ENCODE peak calls at places on chromosomes 1 and 21, in six cellular contexts. X, R, L, Y, O and G are unnamed samples.

GRCh38 chr1:90810681-90811080 is 93.6 kb upstream of the BARHL2 start:
- DNase-seq in X (no peak), Y (no peak), R (no peak), L (no peak), O (no peak), G (no peak)

GRCh38 chr1:88801575-88802208 is 89.7 kb downstream of the GTF2B start:
- DNase-seq in L (no peak), O (no peak), Y (peak; percentile 12), R (no peak), X (peak; percentile 13), G (no peak)

GRCh38 chr1:60963167-60963909 is 119.0 kb upstream of the NFIA start:
- DNase-seq in O (no peak), L (no peak), R (no peak), Y (no peak), X (no peak), G (no peak)

GRCh38 chr1:201260236-201260591 is 23.1 kb upstream of the PKP1 start:
- DNase-seq in R (peak; percentile 16), X (no peak), O (no peak), L (no peak), Y (no peak), G (no peak)

GRCh38 chr1:53608676-53609075 is 130.3 kb downstream of the GLIS1 start:
- DNase-seq in Y (no peak), L (no peak), O (no peak), X (no peak), R (no peak), G (no peak)

GRCh38 chr1:1946540-1946939 is 27.5 kb upstream of the TMEM52 start:
- DNase-seq in Y (no peak), X (no peak), L (no peak), O (no peak), R (no peak), G (no peak)

GRCh38 chr1:23343246-23344110 is 606 bp downstream of the HNRNPR start:
- DNase-seq in L (peak; percentile 25), Y (no peak), X (peak; percentile 59), R (no peak), O (no peak), G (no peak)

GRCh38 chr1:182917386-182917785 is 35.6 kb downstream of the SHCBP1L start:
- DNase-seq in R (no peak), X (no peak), O (no peak), Y (no peak), L (no peak), G (no peak)

GRCh38 chr1:215665212-215665611 is 98.1 kb downstream of the KCTD3 start:
- DNase-seq in O (no peak), L (no peak), Y (no peak), R (no peak), X (no peak), G (no peak)

GRCh38 chr21:37800122-37800455 is 116.2 kb downstream of the KCNJ6 start:
- DNase-seq in O (no peak), R (no peak), X (no peak), Y (no peak), L (no peak), G (no peak)

GRCh38 chr1:39238476-39238875 is 34.0 kb downstream of the MACF1 start:
- DNase-seq in R (no peak), O (no peak), L (no peak), X (no peak), Y (no peak), G (no peak)

GRCh38 chr1:209397910-209398309 is 185.6 kb upstream of the CAMK1G start:
- DNase-seq in X (no peak), L (no peak), Y (no peak), R (no peak), O (no peak), G (no peak)

GRCh38 chr21:44440241-44441040 is 14.9 kb upstream of the LRRC3 start:
- DNase-seq in X (no peak), R (no peak), L (no peak), Y (no peak), O (no peak), G (no peak)

GRCh38 chr1:94130851-94131595 is 10.1 kb upstream of the ABCA4 start:
- DNase-seq in Y (no peak), R (no peak), X (no peak), O (no peak), L (no peak), G (no peak)

GRCh38 chr21:42404534-42404933 is 832 bp downstream of the UBASH3A start:
- DNase-seq in Y (no peak), O (no peak), X (no peak), R (no peak), L (no peak), G (peak; percentile 40)

GRCh38 chr1:91529856-91530255 is 29.2 kb downstream of the CDC7 start:
- DNase-seq in O (no peak), R (no peak), L (no peak), X (peak; percentile 44), Y (no peak), G (no peak)

GRCh38 chr1:192652159-192652558 is 16.2 kb downstream of the RGS13 start:
- DNase-seq in L (no peak), X (no peak), Y (no peak), O (no peak), R (no peak), G (no peak)

GRCh38 chr21:44285547-44285992 is at the start of gene AIRE:
- DNase-seq in Y (no peak), R (peak; percentile 64), O (no peak), L (no peak), X (no peak), G (no peak)

GRCh38 chr1:66422804-66423203 is 111.1 kb upstream of the SGIP1 start:
- DNase-seq in O (no peak), L (no peak), Y (no peak), X (no peak), R (no peak), G (no peak)

GRCh38 chr1:94702440-94702810 is 117.7 kb upstream of the SLC44A3 start:
- DNase-seq in X (no peak), R (no peak), Y (no peak), L (no peak), O (no peak), G (no peak)

GRCh38 chr21:26351661-26352060 is 181.1 kb upstream of the APP start:
- DNase-seq in L (no peak), Y (no peak), R (no peak), O (no peak), X (no peak), G (no peak)

GRCh38 chr1:209577346-209577745 is 6.2 kb upstream of the CAMK1G start:
- DNase-seq in Y (no peak), X (no peak), L (no peak), R (no peak), O (no peak), G (no peak)

GRCh38 chr1:13930151-13930550 is 230.2 kb downstream of the PRDM2 start:
- DNase-seq in R (peak; percentile 15), Y (no peak), L (peak; percentile 9), X (peak; percentile 22), O (peak; percentile 41), G (peak; percentile 48)

GRCh38 chr1:31706384-31707058 is 2.7 kb upstream of the COL16A1 start:
- DNase-seq in X (no peak), O (no peak), Y (no peak), R (peak; percentile 85), L (no peak), G (no peak)

GRCh38 chr1:42177551-42177981 is 13.0 kb upstream of the GUCA2A start:
- DNase-seq in L (no peak), O (no peak), X (no peak), Y (no peak), R (no peak), G (no peak)

GRCh38 chr1:15975358-15975804 is 520 bp downstream of the ZBTB17 start:
- DNase-seq in X (peak; percentile 44), R (peak; percentile 93), L (peak; percentile 53), Y (peak; percentile 23), O (no peak), G (peak; percentile 91)

GRCh38 chr21:34774750-34775149 is 106.0 kb downstream of the CLIC6 start:
- DNase-seq in O (no peak), Y (no peak), L (peak; percentile 50), X (no peak), R (no peak), G (no peak)

GRCh38 chr21:34768326-34768725 is 99.5 kb downstream of the CLIC6 start:
- DNase-seq in O (no peak), X (no peak), Y (no peak), L (no peak), R (no peak), G (no peak)

GRCh38 chr21:34770581-34770980 is 101.8 kb downstream of the CLIC6 start:
- DNase-seq in X (no peak), R (no peak), O (no peak), L (no peak), Y (no peak), G (no peak)

GRCh38 chr21:34775793-34776192 is 107.0 kb downstream of the CLIC6 start:
- DNase-seq in O (no peak), L (no peak), Y (no peak), R (no peak), X (no peak), G (no peak)

GRCh38 chr21:34771512-34772028 is 102.8 kb downstream of the CLIC6 start:
- DNase-seq in Y (no peak), R (no peak), X (peak; percentile 57), L (peak; percentile 89), O (no peak), G (peak; percentile 16)
- TF ChIP-seq CHD2 in Y (no peak), R (no peak), X (no peak), L (no peak), O (no peak), G (no peak)

DNA sequence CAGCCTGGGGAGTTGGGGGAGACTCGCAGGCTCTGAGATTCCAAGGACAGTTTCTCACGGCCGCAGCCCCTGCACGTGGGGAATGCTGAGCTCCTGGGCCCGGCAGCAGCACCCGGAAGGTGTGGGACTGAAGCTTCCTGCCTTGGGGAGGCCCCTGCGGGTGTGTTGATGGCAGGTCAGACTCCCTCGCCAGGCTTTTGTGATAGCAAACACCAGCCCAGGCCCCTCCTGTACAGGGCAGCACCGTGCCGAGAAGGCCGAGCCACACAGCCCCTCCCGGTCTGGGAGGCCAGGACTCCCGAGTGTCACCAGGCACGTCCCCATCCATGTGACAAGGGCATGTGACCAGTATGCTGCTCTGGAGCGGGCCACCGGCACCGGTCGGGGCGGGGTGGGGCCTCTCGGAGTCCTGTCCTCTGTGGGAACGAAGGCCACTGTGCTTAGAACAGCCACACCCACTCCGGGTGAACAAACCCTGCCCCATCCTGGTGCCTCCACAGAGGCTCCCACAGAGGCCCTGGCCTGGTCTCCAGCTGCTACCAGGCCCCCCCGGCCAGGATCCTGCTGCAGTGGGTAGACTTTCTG is 31.1 kb upstream of the ARHGEF16 start:
- DNase-seq in O (no peak), Y (no peak), L (peak; percentile 80), R (no peak), X (no peak), G (peak; percentile 27)
- TF ChIP-seq EP300 in O (no peak), Y (no peak), L (no peak), R (no peak), X (no peak), G (no peak)

DNA sequence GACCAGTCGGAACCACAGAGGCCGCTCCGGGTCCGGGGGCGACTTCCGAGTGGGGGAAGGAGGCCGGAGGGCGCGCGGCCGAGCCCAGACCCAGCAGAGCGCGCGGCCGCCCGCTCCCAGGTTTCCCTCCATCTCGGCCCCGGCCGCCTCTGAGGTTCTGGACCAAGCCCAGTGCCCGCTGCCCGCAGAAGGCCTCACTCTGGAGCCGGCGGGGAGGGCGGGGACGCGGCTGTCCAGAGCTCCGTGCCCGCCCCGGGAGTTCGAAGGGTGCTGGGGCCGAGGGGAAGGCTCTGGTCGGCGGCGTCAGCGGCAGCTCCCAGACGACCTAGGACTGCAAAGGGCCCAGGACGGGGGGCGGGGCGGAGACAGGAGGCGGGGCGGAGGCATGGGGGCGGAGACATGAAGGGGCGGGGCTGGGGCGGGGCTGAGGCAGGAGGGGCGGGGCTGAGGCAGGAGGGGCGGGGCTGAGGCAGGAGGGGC is 48.0 kb upstream of the SLC19A1 start:
- DNase-seq in O (peak; percentile 33), L (no peak), Y (no peak), R (peak; percentile 96), X (peak; percentile 46), G (peak; percentile 97)
- TF ChIP-seq CHD2 in O (no peak), L (no peak), Y (no peak), R (no peak), X (no peak), G (no peak)

GRCh38 chr1:35268282-35269189 is at the start of gene ZMYM4:
- DNase-seq in Y (peak; percentile 81), L (peak; percentile 96), O (peak; percentile 90), X (peak; percentile 99), R (peak; percentile 98), G (peak; percentile 98)
- TF ChIP-seq EP300 in Y (no peak), L (no peak), O (no peak), X (no peak), R (no peak), G (peak; percentile 17)